ENCODE peak calls at places on chromosomes 3 and 15, in six cellular contexts. N, H, K, B, C and V are unnamed samples.

GRCh38 chr3:49553690-49554634 is at the start of gene BSN:
- DNase-seq in N (peak), H (peak), K (peak), B (peak), C (peak), V (peak)

GRCh38 chr3:86702381-86702958 is 288.5 kb downstream of the VGLL3 start:
- DNase-seq in N (no peak), H (no peak), K (peak), B (no peak), C (no peak), V (no peak)

GRCh38 chr3:46947981-46948791 is 28.4 kb downstream of the CCDC12 start:
- DNase-seq in N (peak), H (no peak), K (peak), B (no peak), C (no peak), V (no peak)

GRCh38 chr15:41828747-41829270 is 917 bp downstream of the JMJD7 start:
- DNase-seq in N (no peak), H (no peak), K (no peak), B (no peak), C (no peak), V (no peak)

GRCh38 chr15:74320358-74321247 is 46.8 kb downstream of the CYP11A1 start:
- DNase-seq in N (no peak), H (no peak), K (peak), B (peak), C (peak), V (no peak)

GRCh38 chr3:10085738-10086137 is 22.3 kb downstream of the FANCD2OS start:
- DNase-seq in N (no peak), H (no peak), K (no peak), B (no peak), C (no peak), V (no peak)

GRCh38 chr3:21962456-21962855 is 211.4 kb upstream of the ZNF385D start:
- DNase-seq in N (no peak), H (no peak), K (peak), B (no peak), C (no peak), V (no peak)

GRCh38 chr3:15291589-15292541 is 40.5 kb downstream of the SH3BP5 start:
- DNase-seq in N (peak), H (no peak), K (no peak), B (no peak), C (no peak), V (peak)